ENCODE peak calls at places on chromosome 11, in five cellular contexts. One of them, this sample, is unnamed. For H3K9me3 and H3K4me1, the result is how much of the 10 kb centered on the place peaks cover.

GRCh38 chr11:134466035-134466908 is 54.2 kb upstream of the B3GAT1 start:
- DNase-seq in body of pancreas: no peak
- DNase-seq in heart left ventricle: no peak
- DNase-seq in cardiac muscle cell: no peak
- DNase-seq in spleen: no peak
- DNase-seq in this sample: no peak

GRCh38 chr11:46895821-46896220 is 22.5 kb downstream of the LRP4 start:
- DNase-seq in body of pancreas: peak
- DNase-seq in heart left ventricle: peak
- DNase-seq in cardiac muscle cell: no peak
- DNase-seq in spleen: peak
- DNase-seq in this sample: no peak

GRCh38 chr11:61787928-61788491 is 4.4 kb downstream of the TMEM258 start:
- DNase-seq in body of pancreas: peak
- DNase-seq in heart left ventricle: no peak
- DNase-seq in cardiac muscle cell: peak
- DNase-seq in spleen: no peak
- DNase-seq in this sample: no peak

GRCh38 chr11:72901374-72901773 is 87.2 kb downstream of the ATG16L2 start:
- DNase-seq in body of pancreas: no peak
- DNase-seq in heart left ventricle: no peak
- DNase-seq in cardiac muscle cell: no peak
- DNase-seq in spleen: no peak
- DNase-seq in this sample: no peak

GRCh38 chr11:93756748-93757147 is 15.3 kb downstream of the C11orf54 start:
- DNase-seq in body of pancreas: no peak
- DNase-seq in heart left ventricle: no peak
- DNase-seq in cardiac muscle cell: no peak
- DNase-seq in spleen: no peak
- DNase-seq in this sample: no peak

GRCh38 chr11:67592880-67593624 is 9.4 kb downstream of the GSTP1 start:
- DNase-seq in body of pancreas: no peak
- DNase-seq in heart left ventricle: no peak
- DNase-seq in cardiac muscle cell: no peak
- DNase-seq in spleen: peak
- DNase-seq in this sample: no peak

GRCh38 chr11:119722281-119722794 is 6.7 kb downstream of the NECTIN1 start:
- DNase-seq in body of pancreas: peak
- DNase-seq in heart left ventricle: no peak
- DNase-seq in cardiac muscle cell: no peak
- DNase-seq in spleen: no peak
- DNase-seq in this sample: no peak

GRCh38 chr11:111635706-111636045 is 33.4 kb downstream of the SIK2 start:
- DNase-seq in body of pancreas: peak
- DNase-seq in heart left ventricle: peak
- DNase-seq in cardiac muscle cell: peak
- DNase-seq in spleen: no peak
- DNase-seq in this sample: no peak

GRCh38 chr11:111603633-111604130 is 1.4 kb downstream of the SIK2 start:
- DNase-seq in body of pancreas: no peak
- DNase-seq in heart left ventricle: no peak
- DNase-seq in cardiac muscle cell: peak
- DNase-seq in spleen: no peak
- DNase-seq in this sample: no peak

GRCh38 chr11:46293066-46293465 is 15.6 kb downstream of the CREB3L1 start:
- DNase-seq in body of pancreas: no peak
- DNase-seq in heart left ventricle: no peak
- DNase-seq in cardiac muscle cell: no peak
- DNase-seq in spleen: no peak
- DNase-seq in this sample: no peak

GRCh38 chr11:122229078-122229477 is 113.1 kb upstream of the BLID start:
- DNase-seq in body of pancreas: no peak
- DNase-seq in heart left ventricle: no peak
- DNase-seq in cardiac muscle cell: no peak
- DNase-seq in spleen: no peak
- DNase-seq in this sample: no peak

GRCh38 chr11:35136311-35136710 is 2.7 kb upstream of the CD44 start:
- DNase-seq in body of pancreas: no peak
- DNase-seq in heart left ventricle: no peak
- DNase-seq in cardiac muscle cell: no peak
- DNase-seq in spleen: no peak
- DNase-seq in this sample: no peak

GRCh38 chr11:64534950-64535349 is 56.1 kb upstream of the SLC22A12 start:
- DNase-seq in body of pancreas: no peak
- DNase-seq in heart left ventricle: no peak
- DNase-seq in cardiac muscle cell: no peak
- DNase-seq in spleen: peak
- DNase-seq in this sample: no peak

GRCh38 chr11:16403448-16403803 is 47.1 kb upstream of the SOX6 start:
- DNase-seq in body of pancreas: no peak
- DNase-seq in heart left ventricle: no peak
- DNase-seq in cardiac muscle cell: no peak
- DNase-seq in spleen: no peak
- DNase-seq in this sample: no peak

GRCh38 chr11:16779436-16779835 is 41.0 kb downstream of the C11orf58 start:
- DNase-seq in body of pancreas: peak
- DNase-seq in heart left ventricle: no peak
- DNase-seq in cardiac muscle cell: no peak
- DNase-seq in spleen: peak
- DNase-seq in this sample: peak

GRCh38 chr11:14625804-14626203 is 17.8 kb upstream of the PDE3B start:
- DNase-seq in body of pancreas: no peak
- DNase-seq in heart left ventricle: no peak
- DNase-seq in cardiac muscle cell: no peak
- DNase-seq in spleen: no peak
- DNase-seq in this sample: no peak

GRCh38 chr11:70049045-70049444 is 29.1 kb upstream of the ANO1 start:
- DNase-seq in body of pancreas: no peak
- DNase-seq in heart left ventricle: no peak
- DNase-seq in cardiac muscle cell: no peak
- DNase-seq in spleen: no peak
- DNase-seq in this sample: no peak
- TF ChIP-seq CTCF in body of pancreas: no peak
- TF ChIP-seq CTCF in heart left ventricle: no peak
- TF ChIP-seq CTCF in cardiac muscle cell: no peak
- TF ChIP-seq CTCF in spleen: no peak
- TF ChIP-seq CTCF in this sample: no peak

GRCh38 chr11:70759846-70760245 is 361.5 kb downstream of the CTTN start:
- DNase-seq in body of pancreas: no peak
- DNase-seq in heart left ventricle: no peak
- DNase-seq in cardiac muscle cell: no peak
- DNase-seq in spleen: peak
- DNase-seq in this sample: no peak
- H3K9me3 ChIP-seq in body of pancreas: under half
- H3K9me3 ChIP-seq in heart left ventricle: under half
- H3K9me3 ChIP-seq in cardiac muscle cell: under half
- H3K9me3 ChIP-seq in spleen: under half
- H3K9me3 ChIP-seq in this sample: under half

GRCh38 chr11:6486938-6487337 is 5.6 kb downstream of the TIMM10B start:
- DNase-seq in body of pancreas: no peak
- DNase-seq in heart left ventricle: no peak
- DNase-seq in cardiac muscle cell: no peak
- DNase-seq in spleen: no peak
- DNase-seq in this sample: no peak

GRCh38 chr11:6489338-6489737 is 7.7 kb upstream of the DNHD1 start:
- DNase-seq in body of pancreas: no peak
- DNase-seq in heart left ventricle: no peak
- DNase-seq in cardiac muscle cell: no peak
- DNase-seq in spleen: no peak
- DNase-seq in this sample: no peak

GRCh38 chr11:6488831-6489230 is 7.5 kb downstream of the TIMM10B start:
- DNase-seq in body of pancreas: no peak
- DNase-seq in heart left ventricle: no peak
- DNase-seq in cardiac muscle cell: no peak
- DNase-seq in spleen: no peak
- DNase-seq in this sample: no peak

GRCh38 chr11:6486256-6486655 is 5.0 kb downstream of the TIMM10B start:
- DNase-seq in body of pancreas: no peak
- DNase-seq in heart left ventricle: no peak
- DNase-seq in cardiac muscle cell: no peak
- DNase-seq in spleen: no peak
- DNase-seq in this sample: no peak

DNA sequence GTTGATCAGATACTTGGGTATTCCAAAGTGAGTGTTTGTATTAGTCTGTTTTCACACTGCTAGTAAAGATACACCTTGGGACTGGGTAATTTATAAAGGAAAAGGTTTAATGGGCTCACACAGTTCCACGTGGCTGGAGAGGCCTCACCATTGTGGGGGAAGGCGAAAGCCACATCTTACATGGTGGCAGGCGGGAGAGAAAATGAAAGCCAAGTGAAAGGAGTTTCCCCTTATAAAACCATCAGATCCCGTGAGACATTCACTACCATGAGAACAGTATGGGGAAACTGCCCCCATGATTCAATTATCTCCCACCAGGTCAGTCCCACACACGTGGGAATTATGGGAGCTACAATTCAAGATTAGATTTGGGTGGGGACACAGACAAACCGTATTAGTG is 7.0 kb downstream of the TIMM10B start:
- DNase-seq in body of pancreas: no peak
- DNase-seq in heart left ventricle: no peak
- DNase-seq in cardiac muscle cell: no peak
- DNase-seq in spleen: no peak
- DNase-seq in this sample: no peak
- H3K4me1 ChIP-seq in body of pancreas: under half
- H3K4me1 ChIP-seq in heart left ventricle: under half
- H3K4me1 ChIP-seq in cardiac muscle cell: under half
- H3K4me1 ChIP-seq in spleen: under half
- H3K4me1 ChIP-seq in this sample: under half

GRCh38 chr11:447923-448731 is 2.0 kb upstream of the PTDSS2 start:
- DNase-seq in body of pancreas: peak
- DNase-seq in heart left ventricle: peak
- DNase-seq in cardiac muscle cell: peak
- DNase-seq in spleen: peak
- DNase-seq in this sample: peak
- TF ChIP-seq CTCF in body of pancreas: peak
- TF ChIP-seq CTCF in heart left ventricle: peak
- TF ChIP-seq CTCF in cardiac muscle cell: peak
- TF ChIP-seq CTCF in spleen: peak
- TF ChIP-seq CTCF in this sample: peak

This sample was measured in left lung.